ENCODE peak calls at places on chromosome 10, in nine cellular contexts. Y, H, P, W, O, R, S, C and V are unnamed samples.

GRCh38 chr10:114393482-114393881 is 10.8 kb downstream of the AFAP1L2 start:
- DNase-seq in Y (no peak), H (peak; percentile 93), P (no peak), W (no peak), O (no peak), R (no peak), S (no peak), C (no peak), V (no peak)

GRCh38 chr10:90983940-90984549 is 63.2 kb upstream of the ANKRD1 start:
- DNase-seq in Y (no peak), H (no peak), P (no peak), W (no peak), O (no peak), R (no peak), S (no peak), C (no peak), V (no peak)

GRCh38 chr10:9579110-9579705 is 1438.5 kb upstream of the CELF2 start:
- DNase-seq in Y (no peak), H (no peak), P (no peak), W (no peak), O (no peak), R (no peak), S (no peak), C (no peak), V (no peak)

GRCh38 chr10:127345231-127345965 is 149.0 kb upstream of the INSYN2A start:
- DNase-seq in Y (no peak), H (no peak), P (no peak), W (no peak), O (no peak), R (no peak), S (no peak), C (no peak), V (no peak)

GRCh38 chr10:34356463-34356862 is 458.6 kb downstream of the PARD3 start:
- DNase-seq in Y (no peak), H (no peak), P (no peak), W (no peak), O (no peak), R (no peak), S (no peak), C (no peak), V (no peak)

GRCh38 chr10:78657622-78658165 is 411.1 kb upstream of the ZMIZ1 start:
- DNase-seq in Y (no peak), H (peak; percentile 37), P (peak; percentile 72), W (peak; percentile 69), O (peak; percentile 78), R (no peak), S (peak; percentile 84), C (peak; percentile 33), V (peak; percentile 78)

GRCh38 chr10:58239561-58240169 is 28.0 kb downstream of the IPMK start:
- DNase-seq in Y (no peak), H (peak; percentile 44), P (no peak), W (peak; percentile 48), O (no peak), R (no peak), S (no peak), C (peak; percentile 6), V (no peak)

GRCh38 chr10:80289451-80290287 is at the start of gene MAT1A:
- DNase-seq in Y (no peak), H (peak; percentile 54), P (peak; percentile 37), W (peak; percentile 66), O (no peak), R (no peak), S (no peak), C (peak; percentile 11), V (no peak)

GRCh38 chr10:8060704-8061121 is 6.2 kb downstream of the GATA3 start:
- DNase-seq in Y (no peak), H (peak; percentile 31), P (no peak), W (no peak), O (no peak), R (no peak), S (no peak), C (no peak), V (no peak)

GRCh38 chr10:57696641-57697040 is 571.1 kb downstream of the IPMK start:
- DNase-seq in Y (no peak), H (peak; percentile 78), P (no peak), W (no peak), O (no peak), R (peak; percentile 78), S (no peak), C (peak; percentile 89), V (no peak)

GRCh38 chr10:77325233-77325537 is 312.4 kb downstream of the KCNMA1 start:
- DNase-seq in Y (no peak), H (peak; percentile 74), P (no peak), W (no peak), O (no peak), R (no peak), S (no peak), C (no peak), V (no peak)

GRCh38 chr10:35942052-35942451 is 300.0 kb upstream of the FZD8 start:
- DNase-seq in Y (no peak), H (no peak), P (no peak), W (no peak), O (no peak), R (no peak), S (no peak), C (no peak), V (no peak)

GRCh38 chr10:24694086-24694485 is 29.6 kb downstream of the ARHGAP21 start:
- DNase-seq in Y (no peak), H (peak; percentile 2), P (no peak), W (no peak), O (no peak), R (no peak), S (no peak), C (no peak), V (no peak)

GRCh38 chr10:6363516-6363915 is 160.8 kb downstream of the PFKFB3 start:
- DNase-seq in Y (no peak), H (no peak), P (no peak), W (no peak), O (no peak), R (no peak), S (no peak), C (no peak), V (no peak)

DNA sequence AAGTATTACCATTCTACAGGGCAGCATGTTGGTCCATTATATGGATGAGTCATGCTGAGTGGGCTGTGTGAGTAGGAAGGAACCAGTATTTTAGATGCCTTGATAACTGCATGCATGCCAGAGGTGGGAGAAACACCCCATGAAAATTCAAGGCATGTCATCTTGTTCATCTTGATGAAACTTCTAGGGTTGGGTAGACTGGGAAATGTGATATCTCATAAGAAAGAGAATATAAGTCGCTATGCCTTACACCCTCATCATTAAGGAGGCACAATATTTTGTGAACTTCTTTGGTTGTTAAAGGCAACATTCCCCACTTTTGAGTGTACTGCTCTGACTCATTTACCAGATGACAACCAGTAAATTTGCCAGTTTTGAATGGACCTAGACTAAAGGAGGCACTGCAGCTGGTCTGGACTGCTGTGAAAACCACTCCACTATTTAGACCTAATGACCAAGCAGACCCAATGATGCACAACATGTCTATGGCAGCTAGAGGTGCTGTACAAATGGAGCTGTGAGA is 48.0 kb downstream of the ZNF365 start:
- DNase-seq in Y (no peak), H (peak; percentile 88), P (no peak), W (no peak), O (no peak), R (no peak), S (no peak), C (peak; percentile 96), V (no peak)
- TF ChIP-seq CTCF in Y (no peak), H (peak; percentile 11), P (no peak), W (no peak), O (no peak), R (no peak), S (no peak), C (peak; percentile 59), V (no peak)

GRCh38 chr10:117542706-117543244 is at the start of gene EMX2:
- DNase-seq in Y (no peak), H (no peak), P (no peak), W (no peak), O (no peak), R (no peak), S (no peak), C (no peak), V (no peak)

GRCh38 chr10:117543999-117544728 is 1.6 kb downstream of the EMX2 start:
- DNase-seq in Y (no peak), H (no peak), P (no peak), W (no peak), O (no peak), R (no peak), S (no peak), C (no peak), V (no peak)

GRCh38 chr10:117544729-117545140 is 2.2 kb downstream of the EMX2 start:
- DNase-seq in Y (peak; percentile 63), H (no peak), P (no peak), W (no peak), O (no peak), R (no peak), S (no peak), C (no peak), V (no peak)

GRCh38 chr10:117541909-117542705 is 439 bp upstream of the EMX2 start:
- DNase-seq in Y (no peak), H (no peak), P (peak; percentile 73), W (peak; percentile 88), O (peak; percentile 61), R (peak; percentile 5), S (no peak), C (no peak), V (peak; percentile 74)

GRCh38 chr10:117543245-117543998 is 876 bp downstream of the EMX2 start:
- DNase-seq in Y (peak; percentile 69), H (no peak), P (peak; percentile 57), W (no peak), O (no peak), R (no peak), S (no peak), C (no peak), V (peak; percentile 60)
- TF ChIP-seq CTCF in Y (no peak), H (no peak), P (no peak), W (peak; percentile 39), O (peak; percentile 49), R (peak; percentile 3), S (no peak), C (no peak), V (no peak)

DNA sequence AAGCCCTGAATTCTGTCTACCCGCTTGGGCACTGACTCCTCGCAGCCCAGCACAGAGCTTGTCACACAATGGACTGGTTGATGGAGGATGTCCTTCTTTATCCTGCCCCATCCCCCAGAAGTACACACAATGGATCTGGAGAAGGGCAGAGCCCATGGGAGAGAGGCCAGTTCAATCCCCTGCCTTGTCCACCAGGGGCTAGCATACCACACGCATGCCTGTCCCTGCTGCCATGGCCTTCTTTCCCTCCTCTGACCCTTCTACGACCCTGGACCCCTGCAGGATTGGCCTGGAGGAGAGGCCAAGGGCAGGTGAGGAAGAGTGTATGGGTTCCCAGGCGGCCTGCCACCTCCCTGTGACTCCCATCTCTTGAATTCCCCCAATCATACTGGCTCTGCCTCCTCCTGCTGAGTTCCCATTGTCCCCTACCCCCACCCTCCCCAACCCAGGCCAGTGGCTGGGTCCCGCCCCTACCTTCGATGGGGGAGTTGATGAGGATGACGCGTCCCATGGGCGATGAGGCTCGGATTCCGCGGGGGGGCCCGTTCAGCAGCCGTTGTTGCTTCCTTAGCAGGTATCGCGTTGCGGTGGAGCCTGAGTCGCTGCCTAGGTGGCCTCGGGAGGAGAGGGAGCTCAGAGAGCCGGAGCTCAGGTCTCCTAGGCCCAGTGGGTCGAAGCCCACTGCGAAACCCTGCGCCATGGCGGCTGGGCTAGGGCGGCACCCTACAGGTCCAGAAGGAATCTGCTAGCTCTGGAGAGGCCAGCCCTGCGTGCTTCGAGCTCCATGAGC is 1.2 kb downstream of the PDZD7 start:
- DNase-seq in Y (no peak), H (no peak), P (no peak), W (no peak), O (no peak), R (no peak), S (no peak), C (no peak), V (peak; percentile 44)
- TF ChIP-seq CTCF in Y (no peak), H (peak; percentile 6), P (no peak), W (no peak), O (no peak), R (no peak), S (no peak), C (peak; percentile 55), V (no peak)

GRCh38 chr10:60488111-60488669 is 98.5 kb upstream of the ANK3 start:
- DNase-seq in Y (no peak), H (peak; percentile 63), P (no peak), W (no peak), O (no peak), R (no peak), S (no peak), C (no peak), V (no peak)
- TF ChIP-seq CTCF in Y (no peak), H (no peak), P (no peak), W (no peak), O (no peak), R (no peak), S (no peak), C (no peak), V (no peak)